ENCODE peak calls at places on chromosomes 3 and 15, in six cellular contexts. E, V, O, H, Z and Q are unnamed samples.

GRCh38 chr3:38738630-38739395 is 77.2 kb downstream of the SCN10A start:
- DNase-seq in E (peak; percentile 19), V (peak; percentile 73), H (no peak), Z (peak; percentile 92), O (no peak), Q (peak; percentile 48)

GRCh38 chr3:51703026-51703775 is 3.7 kb upstream of the GRM2 start:
- DNase-seq in O (no peak), Z (no peak), E (no peak), H (peak; percentile 59), V (no peak), Q (no peak)

GRCh38 chr15:77617507-77618285 is 15.0 kb downstream of the LINGO1 start:
- DNase-seq in O (no peak), Z (peak; percentile 55), V (peak; percentile 69), E (no peak), H (no peak), Q (no peak)

GRCh38 chr3:116815831-116816588 is 106.4 kb downstream of the TUSC7 start:
- DNase-seq in E (no peak), V (no peak), H (no peak), O (no peak), Z (no peak), Q (peak; percentile 77)

GRCh38 chr15:96325579-96326331 is 4.7 kb upstream of the NR2F2 start:
- DNase-seq in V (no peak), E (no peak), H (no peak), O (no peak), Z (no peak), Q (peak; percentile 70)

GRCh38 chr3:137121704-137122314 is 164.0 kb downstream of the IL20RB start:
- DNase-seq in O (peak; percentile 1), Z (peak; percentile 69), V (peak; percentile 47), E (peak; percentile 40), H (no peak), Q (peak; percentile 53)

GRCh38 chr3:65828706-65829105 is 210.0 kb downstream of the MAGI1 start:
- DNase-seq in H (no peak), V (no peak), O (no peak), Z (peak; percentile 37), E (peak; percentile 27), Q (no peak)

GRCh38 chr3:123723527-123724168 is 138.8 kb upstream of the HACD2 start:
- DNase-seq in E (peak; percentile 79), H (peak; percentile 8), V (peak; percentile 80), Z (peak; percentile 75), O (no peak), Q (peak; percentile 85)

GRCh38 chr15:93985173-93985572 is 246.2 kb upstream of the MCTP2 start:
- DNase-seq in Z (no peak), O (no peak), V (no peak), E (no peak), H (no peak), Q (no peak)

GRCh38 chr15:68385240-68385561 is 46.8 kb downstream of the ITGA11 start:
- DNase-seq in V (no peak), Z (peak; percentile 12), H (no peak), E (no peak), O (no peak), Q (no peak)

GRCh38 chr15:28051920-28052633 is 47.0 kb downstream of the OCA2 start:
- DNase-seq in V (no peak), H (no peak), Z (no peak), E (no peak), O (no peak), Q (no peak)

GRCh38 chr3:157086053-157086761 is 73.7 kb downstream of the CCNL1 start:
- DNase-seq in E (no peak), Z (no peak), O (no peak), V (no peak), H (no peak), Q (no peak)